ENCODE peak calls at places on chromosome 15, in ten cellular contexts. One of them, this sample, is unnamed.

GRCh38 chr15:101170568-101171350 is 81.1 kb downstream of the CHSY1 start:
- DNase-seq in HEK293T: no peak
- DNase-seq in AG20443: peak
- DNase-seq in AG09309: peak
- DNase-seq in heart right ventricle: no peak
- DNase-seq in anterior cingulate cortex: no peak
- DNase-seq in left lung: no peak
- DNase-seq in CD4-positive, alpha-beta memory T cell: no peak
- DNase-seq in glutamatergic neuron: no peak
- DNase-seq in RPMI7951: peak
- DNase-seq in this sample: no peak

GRCh38 chr15:95770191-95770590 is 560.3 kb upstream of the NR2F2 start:
- DNase-seq in HEK293T: no peak
- DNase-seq in AG20443: peak
- DNase-seq in AG09309: no peak
- DNase-seq in heart right ventricle: no peak
- DNase-seq in anterior cingulate cortex: no peak
- DNase-seq in left lung: no peak
- DNase-seq in CD4-positive, alpha-beta memory T cell: no peak
- DNase-seq in glutamatergic neuron: no peak
- DNase-seq in RPMI7951: peak
- DNase-seq in this sample: peak

GRCh38 chr15:56675930-56676329 is 57.4 kb downstream of the ZNF280D start:
- DNase-seq in HEK293T: no peak
- DNase-seq in AG20443: no peak
- DNase-seq in AG09309: no peak
- DNase-seq in heart right ventricle: no peak
- DNase-seq in anterior cingulate cortex: no peak
- DNase-seq in left lung: no peak
- DNase-seq in CD4-positive, alpha-beta memory T cell: no peak
- DNase-seq in glutamatergic neuron: no peak
- DNase-seq in RPMI7951: no peak
- DNase-seq in this sample: no peak

GRCh38 chr15:33581032-33581431 is 270.3 kb downstream of the RYR3 start:
- DNase-seq in HEK293T: no peak
- DNase-seq in AG20443: no peak
- DNase-seq in AG09309: no peak
- DNase-seq in heart right ventricle: no peak
- DNase-seq in anterior cingulate cortex: no peak
- DNase-seq in left lung: peak
- DNase-seq in CD4-positive, alpha-beta memory T cell: no peak
- DNase-seq in glutamatergic neuron: no peak
- DNase-seq in RPMI7951: peak
- DNase-seq in this sample: no peak

GRCh38 chr15:73239564-73240208 is 129.1 kb downstream of the HCN4 start:
- DNase-seq in HEK293T: no peak
- DNase-seq in AG20443: no peak
- DNase-seq in AG09309: no peak
- DNase-seq in heart right ventricle: no peak
- DNase-seq in anterior cingulate cortex: no peak
- DNase-seq in left lung: no peak
- DNase-seq in CD4-positive, alpha-beta memory T cell: no peak
- DNase-seq in glutamatergic neuron: peak
- DNase-seq in RPMI7951: peak
- DNase-seq in this sample: no peak

GRCh38 chr15:70196314-70197291 is 98.9 kb upstream of the TLE3 start:
- DNase-seq in HEK293T: peak
- DNase-seq in AG20443: peak
- DNase-seq in AG09309: peak
- DNase-seq in heart right ventricle: no peak
- DNase-seq in anterior cingulate cortex: no peak
- DNase-seq in left lung: no peak
- DNase-seq in CD4-positive, alpha-beta memory T cell: peak
- DNase-seq in glutamatergic neuron: no peak
- DNase-seq in RPMI7951: peak
- DNase-seq in this sample: peak

GRCh38 chr15:39864116-39864515 is 56.0 kb downstream of the GPR176 start:
- DNase-seq in HEK293T: no peak
- DNase-seq in AG20443: no peak
- DNase-seq in AG09309: no peak
- DNase-seq in heart right ventricle: no peak
- DNase-seq in anterior cingulate cortex: no peak
- DNase-seq in left lung: no peak
- DNase-seq in CD4-positive, alpha-beta memory T cell: no peak
- DNase-seq in glutamatergic neuron: no peak
- DNase-seq in RPMI7951: no peak
- DNase-seq in this sample: no peak

GRCh38 chr15:58081446-58081845 is 15.9 kb upstream of the ALDH1A2 start:
- DNase-seq in HEK293T: no peak
- DNase-seq in AG20443: peak
- DNase-seq in AG09309: peak
- DNase-seq in heart right ventricle: no peak
- DNase-seq in anterior cingulate cortex: no peak
- DNase-seq in left lung: no peak
- DNase-seq in CD4-positive, alpha-beta memory T cell: no peak
- DNase-seq in glutamatergic neuron: no peak
- DNase-seq in RPMI7951: no peak
- DNase-seq in this sample: peak

GRCh38 chr15:30001592-30001991 is 81.2 kb upstream of the GOLGA8J start:
- DNase-seq in HEK293T: no peak
- DNase-seq in AG20443: no peak
- DNase-seq in AG09309: no peak
- DNase-seq in heart right ventricle: peak
- DNase-seq in anterior cingulate cortex: peak
- DNase-seq in left lung: no peak
- DNase-seq in CD4-positive, alpha-beta memory T cell: no peak
- DNase-seq in glutamatergic neuron: no peak
- DNase-seq in RPMI7951: no peak
- DNase-seq in this sample: no peak

GRCh38 chr15:73010154-73011152 is 41.8 kb upstream of the NEO1 start:
- DNase-seq in HEK293T: no peak
- DNase-seq in AG20443: no peak
- DNase-seq in AG09309: no peak
- DNase-seq in heart right ventricle: no peak
- DNase-seq in anterior cingulate cortex: no peak
- DNase-seq in left lung: no peak
- DNase-seq in CD4-positive, alpha-beta memory T cell: no peak
- DNase-seq in glutamatergic neuron: no peak
- DNase-seq in RPMI7951: no peak
- DNase-seq in this sample: no peak

GRCh38 chr15:101702077-101702476 is 22.2 kb downstream of the TARS3 start:
- DNase-seq in HEK293T: no peak
- DNase-seq in AG20443: no peak
- DNase-seq in AG09309: no peak
- DNase-seq in heart right ventricle: no peak
- DNase-seq in anterior cingulate cortex: no peak
- DNase-seq in left lung: no peak
- DNase-seq in CD4-positive, alpha-beta memory T cell: no peak
- DNase-seq in glutamatergic neuron: no peak
- DNase-seq in RPMI7951: no peak
- DNase-seq in this sample: no peak

GRCh38 chr15:80804970-80805495 is 25.9 kb downstream of the CEMIP start:
- DNase-seq in HEK293T: no peak
- DNase-seq in AG20443: no peak
- DNase-seq in AG09309: no peak
- DNase-seq in heart right ventricle: no peak
- DNase-seq in anterior cingulate cortex: no peak
- DNase-seq in left lung: no peak
- DNase-seq in CD4-positive, alpha-beta memory T cell: no peak
- DNase-seq in glutamatergic neuron: no peak
- DNase-seq in RPMI7951: no peak
- DNase-seq in this sample: no peak

GRCh38 chr15:65962187-65962586 is 92.9 kb downstream of the RAB11A start:
- DNase-seq in HEK293T: no peak
- DNase-seq in AG20443: no peak
- DNase-seq in AG09309: no peak
- DNase-seq in heart right ventricle: no peak
- DNase-seq in anterior cingulate cortex: no peak
- DNase-seq in left lung: no peak
- DNase-seq in CD4-positive, alpha-beta memory T cell: no peak
- DNase-seq in glutamatergic neuron: no peak
- DNase-seq in RPMI7951: peak
- DNase-seq in this sample: no peak

This sample was measured in BJ.